ENCODE peak calls at places on chromosomes 1 and 21, in seven cellular contexts. One of them, this sample, is unnamed.

GRCh38 chr1:88079036-88079435 is 605.0 kb upstream of the PKN2 start:
- DNase-seq in neural progenitor cell: peak
- DNase-seq in H9: peak
- DNase-seq in CD8-positive, alpha-beta T cell: no peak
- DNase-seq in mammary epithelial cell: no peak
- DNase-seq in right atrium auricular region: no peak
- DNase-seq in lower lobe of right lung: no peak
- DNase-seq in this sample: peak

GRCh38 chr1:68143633-68144032 is 88.7 kb downstream of the WLS start:
- DNase-seq in lower lobe of right lung: no peak
- DNase-seq in mammary epithelial cell: no peak
- DNase-seq in neural progenitor cell: no peak
- DNase-seq in CD8-positive, alpha-beta T cell: no peak
- DNase-seq in H9: no peak
- DNase-seq in right atrium auricular region: no peak
- DNase-seq in this sample: no peak

GRCh38 chr1:183472488-183473285 is at the start of gene SMG7:
- DNase-seq in neural progenitor cell: peak
- DNase-seq in H9: peak
- DNase-seq in right atrium auricular region: no peak
- DNase-seq in CD8-positive, alpha-beta T cell: peak
- DNase-seq in mammary epithelial cell: peak
- DNase-seq in lower lobe of right lung: peak
- DNase-seq in this sample: no peak

GRCh38 chr1:10380594-10381275 is 18.1 kb upstream of the PGD start:
- DNase-seq in neural progenitor cell: no peak
- DNase-seq in mammary epithelial cell: peak
- DNase-seq in CD8-positive, alpha-beta T cell: no peak
- DNase-seq in lower lobe of right lung: no peak
- DNase-seq in H9: no peak
- DNase-seq in right atrium auricular region: no peak
- DNase-seq in this sample: peak

GRCh38 chr1:151833172-151833571 is 1.6 kb upstream of the RORC start:
- DNase-seq in right atrium auricular region: no peak
- DNase-seq in mammary epithelial cell: no peak
- DNase-seq in H9: no peak
- DNase-seq in lower lobe of right lung: no peak
- DNase-seq in neural progenitor cell: no peak
- DNase-seq in CD8-positive, alpha-beta T cell: no peak
- DNase-seq in this sample: no peak

GRCh38 chr1:26574690-26575349 is 45.3 kb downstream of the RPS6KA1 start:
- DNase-seq in neural progenitor cell: no peak
- DNase-seq in right atrium auricular region: no peak
- DNase-seq in lower lobe of right lung: no peak
- DNase-seq in mammary epithelial cell: no peak
- DNase-seq in CD8-positive, alpha-beta T cell: no peak
- DNase-seq in H9: no peak
- DNase-seq in this sample: no peak

GRCh38 chr21:36104306-36105300 is 30.3 kb upstream of the CBR3 start:
- DNase-seq in neural progenitor cell: peak
- DNase-seq in H9: peak
- DNase-seq in CD8-positive, alpha-beta T cell: peak
- DNase-seq in mammary epithelial cell: peak
- DNase-seq in lower lobe of right lung: peak
- DNase-seq in right atrium auricular region: no peak
- DNase-seq in this sample: peak

GRCh38 chr1:14421977-14422609 is 176.4 kb upstream of the KAZN start:
- DNase-seq in lower lobe of right lung: no peak
- DNase-seq in CD8-positive, alpha-beta T cell: no peak
- DNase-seq in H9: no peak
- DNase-seq in mammary epithelial cell: no peak
- DNase-seq in neural progenitor cell: no peak
- DNase-seq in right atrium auricular region: no peak
- DNase-seq in this sample: no peak

GRCh38 chr1:244289976-244290375 is 161.7 kb downstream of the ADSS2 start:
- DNase-seq in mammary epithelial cell: no peak
- DNase-seq in neural progenitor cell: no peak
- DNase-seq in right atrium auricular region: no peak
- DNase-seq in H9: no peak
- DNase-seq in lower lobe of right lung: no peak
- DNase-seq in CD8-positive, alpha-beta T cell: no peak
- DNase-seq in this sample: peak

GRCh38 chr21:37863842-37864241 is 52.4 kb downstream of the KCNJ6 start:
- DNase-seq in neural progenitor cell: no peak
- DNase-seq in right atrium auricular region: no peak
- DNase-seq in CD8-positive, alpha-beta T cell: no peak
- DNase-seq in mammary epithelial cell: no peak
- DNase-seq in lower lobe of right lung: peak
- DNase-seq in H9: no peak
- DNase-seq in this sample: no peak

GRCh38 chr1:147565189-147565980 is 24.1 kb downstream of the BCL9 start:
- DNase-seq in H9: no peak
- DNase-seq in neural progenitor cell: no peak
- DNase-seq in CD8-positive, alpha-beta T cell: no peak
- DNase-seq in right atrium auricular region: no peak
- DNase-seq in mammary epithelial cell: no peak
- DNase-seq in lower lobe of right lung: no peak
- DNase-seq in this sample: no peak

GRCh38 chr1:180636138-180636537 is 4.3 kb downstream of the XPR1 start:
- DNase-seq in H9: no peak
- DNase-seq in CD8-positive, alpha-beta T cell: no peak
- DNase-seq in lower lobe of right lung: no peak
- DNase-seq in right atrium auricular region: no peak
- DNase-seq in neural progenitor cell: no peak
- DNase-seq in mammary epithelial cell: peak
- DNase-seq in this sample: peak

GRCh38 chr1:27349784-27350672 is 8.2 kb downstream of the SYTL1 start:
- DNase-seq in CD8-positive, alpha-beta T cell: no peak
- DNase-seq in H9: peak
- DNase-seq in right atrium auricular region: no peak
- DNase-seq in mammary epithelial cell: no peak
- DNase-seq in neural progenitor cell: peak
- DNase-seq in lower lobe of right lung: peak
- DNase-seq in this sample: peak

GRCh38 chr1:101291562-101292035 is 54.8 kb downstream of the S1PR1 start:
- DNase-seq in CD8-positive, alpha-beta T cell: no peak
- DNase-seq in right atrium auricular region: no peak
- DNase-seq in H9: no peak
- DNase-seq in neural progenitor cell: no peak
- DNase-seq in lower lobe of right lung: no peak
- DNase-seq in mammary epithelial cell: peak
- DNase-seq in this sample: peak

GRCh38 chr1:39788426-39788757 is 273 bp downstream of the BMP8B start:
- DNase-seq in lower lobe of right lung: no peak
- DNase-seq in CD8-positive, alpha-beta T cell: no peak
- DNase-seq in mammary epithelial cell: no peak
- DNase-seq in H9: no peak
- DNase-seq in neural progenitor cell: no peak
- DNase-seq in right atrium auricular region: no peak
- DNase-seq in this sample: no peak

GRCh38 chr1:210724768-210725167 is 396.1 kb downstream of the HHAT start:
- DNase-seq in H9: no peak
- DNase-seq in mammary epithelial cell: no peak
- DNase-seq in CD8-positive, alpha-beta T cell: no peak
- DNase-seq in neural progenitor cell: no peak
- DNase-seq in lower lobe of right lung: no peak
- DNase-seq in right atrium auricular region: no peak
- DNase-seq in this sample: no peak

GRCh38 chr1:38464071-38464661 is 395.4 kb downstream of the RRAGC start:
- DNase-seq in right atrium auricular region: no peak
- DNase-seq in neural progenitor cell: no peak
- DNase-seq in lower lobe of right lung: no peak
- DNase-seq in CD8-positive, alpha-beta T cell: no peak
- DNase-seq in H9: no peak
- DNase-seq in mammary epithelial cell: no peak
- DNase-seq in this sample: no peak

GRCh38 chr1:154746620-154747299 is 123.3 kb downstream of the KCNN3 start:
- DNase-seq in neural progenitor cell: no peak
- DNase-seq in lower lobe of right lung: no peak
- DNase-seq in CD8-positive, alpha-beta T cell: no peak
- DNase-seq in H9: no peak
- DNase-seq in right atrium auricular region: no peak
- DNase-seq in mammary epithelial cell: no peak
- DNase-seq in this sample: no peak

GRCh38 chr1:154750681-154751665 is 119.1 kb downstream of the KCNN3 start:
- DNase-seq in neural progenitor cell: no peak
- DNase-seq in right atrium auricular region: no peak
- DNase-seq in H9: peak
- DNase-seq in CD8-positive, alpha-beta T cell: no peak
- DNase-seq in mammary epithelial cell: no peak
- DNase-seq in lower lobe of right lung: no peak
- DNase-seq in this sample: no peak

GRCh38 chr1:154747841-154748766 is 122.0 kb downstream of the KCNN3 start:
- DNase-seq in H9: no peak
- DNase-seq in lower lobe of right lung: no peak
- DNase-seq in mammary epithelial cell: no peak
- DNase-seq in right atrium auricular region: no peak
- DNase-seq in neural progenitor cell: peak
- DNase-seq in CD8-positive, alpha-beta T cell: peak
- DNase-seq in this sample: no peak

GRCh38 chr1:154747380-154747779 is 122.7 kb downstream of the KCNN3 start:
- DNase-seq in CD8-positive, alpha-beta T cell: no peak
- DNase-seq in lower lobe of right lung: no peak
- DNase-seq in neural progenitor cell: no peak
- DNase-seq in mammary epithelial cell: no peak
- DNase-seq in H9: no peak
- DNase-seq in right atrium auricular region: no peak
- DNase-seq in this sample: no peak

GRCh38 chr1:154749078-154749760 is 120.9 kb downstream of the KCNN3 start:
- DNase-seq in right atrium auricular region: no peak
- DNase-seq in CD8-positive, alpha-beta T cell: no peak
- DNase-seq in lower lobe of right lung: no peak
- DNase-seq in H9: no peak
- DNase-seq in neural progenitor cell: no peak
- DNase-seq in mammary epithelial cell: peak
- DNase-seq in this sample: peak
- TF ChIP-seq CTCF in right atrium auricular region: peak
- TF ChIP-seq CTCF in CD8-positive, alpha-beta T cell: no peak
- TF ChIP-seq CTCF in lower lobe of right lung: no peak
- TF ChIP-seq CTCF in H9: peak
- TF ChIP-seq CTCF in neural progenitor cell: peak
- TF ChIP-seq CTCF in mammary epithelial cell: peak
- TF ChIP-seq CTCF in this sample: peak

DNA sequence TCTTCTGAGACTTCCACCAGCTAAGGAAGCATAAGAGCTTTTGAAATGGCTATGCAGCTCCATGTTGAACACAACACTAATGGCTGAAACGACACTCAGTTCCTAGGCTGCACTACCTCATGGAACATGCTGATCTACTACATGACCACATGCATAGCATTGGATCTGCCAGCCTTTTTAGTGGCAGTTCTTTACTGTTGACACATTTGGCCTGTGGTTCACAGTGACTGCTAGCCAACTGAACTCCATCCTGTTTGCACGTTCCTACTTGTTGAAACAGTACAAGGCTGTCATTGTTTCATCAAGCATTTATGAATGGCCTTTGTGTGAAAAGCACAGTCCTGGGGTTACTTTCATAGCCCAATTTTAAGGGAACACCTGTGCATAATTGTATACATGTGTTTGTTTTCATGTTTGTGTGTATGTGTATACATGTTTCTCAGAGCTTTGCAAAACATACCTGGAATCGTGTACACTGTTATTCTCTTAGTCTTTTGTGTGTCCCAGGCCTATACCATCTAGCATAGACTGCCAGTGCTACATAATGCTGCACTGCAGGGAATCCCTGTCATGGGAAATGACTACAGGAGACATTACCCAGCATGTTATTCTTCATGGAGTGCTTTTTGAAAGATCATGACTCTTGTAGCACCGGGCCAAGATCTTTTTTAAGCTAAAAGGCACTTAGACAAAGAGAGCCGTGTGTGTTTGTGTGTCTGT is 179.6 kb upstream of the ESRRG start:
- DNase-seq in mammary epithelial cell: peak
- DNase-seq in CD8-positive, alpha-beta T cell: no peak
- DNase-seq in H9: no peak
- DNase-seq in right atrium auricular region: no peak
- DNase-seq in neural progenitor cell: no peak
- DNase-seq in lower lobe of right lung: no peak
- DNase-seq in this sample: peak
- H3K27ac ChIP-seq in mammary epithelial cell: peak
- H3K27ac ChIP-seq in CD8-positive, alpha-beta T cell: no peak
- H3K27ac ChIP-seq in H9: no peak
- H3K27ac ChIP-seq in right atrium auricular region: no peak
- H3K27ac ChIP-seq in neural progenitor cell: no peak
- H3K27ac ChIP-seq in lower lobe of right lung: no peak
- H3K27ac ChIP-seq in this sample: peak

DNA sequence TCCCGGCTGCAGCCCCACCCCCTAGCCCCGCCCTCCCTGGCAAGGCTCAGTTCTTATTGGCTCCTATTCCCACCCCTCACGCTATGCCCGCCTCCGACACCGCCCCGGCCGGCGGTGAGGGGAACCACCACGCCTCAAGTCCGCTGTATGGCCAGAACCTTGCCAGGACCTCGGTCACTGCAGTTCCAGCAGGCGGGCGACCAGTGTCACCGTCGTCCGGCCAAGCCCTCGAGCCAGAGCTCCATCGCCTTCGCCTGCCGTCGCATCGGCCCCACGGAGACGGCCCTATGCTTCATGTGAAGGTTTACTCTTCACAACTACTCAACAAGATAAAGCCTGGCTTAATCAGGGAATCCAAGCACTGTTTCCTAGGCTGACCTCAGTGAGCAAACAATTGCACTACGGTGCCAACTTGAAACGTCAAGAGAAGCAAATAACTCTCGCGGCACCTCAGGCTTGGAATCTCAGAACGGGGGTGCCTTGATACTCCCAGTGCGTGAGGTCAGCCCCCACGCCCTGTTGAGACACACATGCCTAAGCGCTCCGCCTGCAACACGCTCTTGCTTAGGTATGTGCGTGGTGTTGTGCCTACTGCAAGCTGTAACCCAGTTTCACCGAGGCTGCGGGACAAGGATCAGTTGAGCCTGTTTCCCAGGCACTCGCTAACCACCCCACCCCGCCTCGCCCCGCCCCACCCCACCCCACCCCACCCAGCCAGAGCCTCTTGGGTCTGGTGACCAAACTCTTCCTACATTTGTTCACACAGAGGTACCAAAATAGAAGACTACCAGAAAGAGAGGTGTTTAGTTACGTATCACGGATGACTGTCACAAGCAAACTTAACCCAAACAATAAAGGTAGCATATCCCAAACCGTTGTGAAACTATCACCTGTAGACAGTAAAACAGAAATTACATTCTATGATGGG is 498 bp upstream of the DENND2C start:
- DNase-seq in mammary epithelial cell: peak
- DNase-seq in H9: peak
- DNase-seq in CD8-positive, alpha-beta T cell: no peak
- DNase-seq in neural progenitor cell: peak
- DNase-seq in right atrium auricular region: peak
- DNase-seq in lower lobe of right lung: peak
- DNase-seq in this sample: peak
- TF ChIP-seq CTCF in mammary epithelial cell: no peak
- TF ChIP-seq CTCF in H9: no peak
- TF ChIP-seq CTCF in CD8-positive, alpha-beta T cell: no peak
- TF ChIP-seq CTCF in neural progenitor cell: no peak
- TF ChIP-seq CTCF in right atrium auricular region: no peak
- TF ChIP-seq CTCF in lower lobe of right lung: no peak
- TF ChIP-seq CTCF in this sample: no peak

DNA sequence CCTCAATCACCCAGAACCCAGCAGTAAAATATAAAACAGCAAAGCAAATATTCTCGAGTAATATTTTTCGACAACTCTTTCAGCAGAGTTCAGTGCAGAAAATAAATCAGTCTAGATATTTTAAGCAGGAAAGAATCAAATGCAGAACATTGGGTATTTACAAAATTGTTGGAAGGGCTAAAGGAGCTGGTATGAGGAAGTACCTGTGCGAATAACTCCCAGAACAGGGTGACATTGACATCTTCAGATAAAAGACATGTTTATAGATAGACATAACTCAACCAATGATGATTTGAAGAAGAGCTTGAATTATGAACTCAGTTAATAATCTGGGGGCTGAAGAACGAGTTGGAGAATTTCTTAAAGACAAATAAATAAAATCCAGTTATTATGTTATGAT is 6.4 kb downstream of the AXDND1 start:
- DNase-seq in H9: no peak
- DNase-seq in neural progenitor cell: no peak
- DNase-seq in lower lobe of right lung: no peak
- DNase-seq in mammary epithelial cell: no peak
- DNase-seq in CD8-positive, alpha-beta T cell: no peak
- DNase-seq in right atrium auricular region: no peak
- DNase-seq in this sample: no peak
- H3K27ac ChIP-seq in H9: no peak
- H3K27ac ChIP-seq in neural progenitor cell: no peak
- H3K27ac ChIP-seq in lower lobe of right lung: no peak
- H3K27ac ChIP-seq in mammary epithelial cell: no peak
- H3K27ac ChIP-seq in CD8-positive, alpha-beta T cell: no peak
- H3K27ac ChIP-seq in right atrium auricular region: no peak
- H3K27ac ChIP-seq in this sample: no peak